ENCODE peak calls at places on chromosomes 6 and 20, in four cellular contexts. I is SW 1271; X is effector memory CD8-positive, alpha-beta T cell; B is cardiac muscle cell. F is an unnamed sample.
A peak's percentile ranks its signal among the peaks of the same experiment; 100 is the strongest.

GRCh38 chr6:47111685-47112084 is 69.6 kb upstream of the ADGRF1 start:
- DNase-seq in I (peak; percentile 61), X (no peak), B (no peak), F (peak; percentile 35)

GRCh38 chr20:37518606-37519507 is 2.2 kb upstream of the NNAT start:
- DNase-seq in B (no peak), X (no peak), I (no peak), F (no peak)

GRCh38 chr6:144036064-144036873 is 28.2 kb upstream of the PLAGL1 start:
- DNase-seq in X (no peak), B (peak; percentile 31), I (no peak), F (peak; percentile 42)

GRCh38 chr6:29702519-29703103 is 20.6 kb upstream of the HLA-F start:
- DNase-seq in B (peak; percentile 23), I (peak; percentile 12), X (peak; percentile 73), F (no peak)

GRCh38 chr6:151239603-151240035 is at the start of gene AKAP12:
- DNase-seq in X (no peak), B (peak; percentile 71), I (no peak), F (peak; percentile 37)

GRCh38 chr20:51930775-51931174 is 128.5 kb upstream of the SALL4 start:
- DNase-seq in B (peak; percentile 90), X (no peak), I (peak; percentile 15), F (peak; percentile 84)

GRCh38 chr20:46300281-46300680 is 8.0 kb downstream of the CDH22 start:
- DNase-seq in B (no peak), I (no peak), X (no peak), F (no peak)

GRCh38 chr20:3405139-3405538 is 2.3 kb downstream of the DNAAF9 start:
- DNase-seq in X (no peak), I (no peak), B (no peak), F (no peak)

GRCh38 chr6:164749126-164749758 is 560.2 kb downstream of the C6orf118 start:
- DNase-seq in B (peak; percentile 55), I (no peak), X (no peak), F (no peak)

GRCh38 chr6:111865049-111865585 is 8.1 kb downstream of the FYN start:
- DNase-seq in I (no peak), B (no peak), X (no peak), F (no peak)

GRCh38 chr20:56345911-56346310 is 12.9 kb upstream of the FAM210B start:
- DNase-seq in I (no peak), X (no peak), B (peak; percentile 37), F (peak; percentile 39)

GRCh38 chr6:28866342-28867077 is 57.3 kb downstream of the TRIM27 start:
- DNase-seq in B (peak; percentile 64), X (peak; percentile 76), I (peak; percentile 78), F (peak; percentile 49)

GRCh38 chr6:121516331-121516730 is 80.9 kb downstream of the GJA1 start:
- DNase-seq in X (no peak), I (no peak), B (no peak), F (peak; percentile 79)

GRCh38 chr6:170135821-170136471 is 154.9 kb downstream of the DLL1 start:
- DNase-seq in B (no peak), I (no peak), X (no peak), F (no peak)

GRCh38 chr20:62618622-62619529 is 23.4 kb upstream of the SLCO4A1 start:
- DNase-seq in X (no peak), B (no peak), I (peak; percentile 46), F (no peak)

GRCh38 chr6:41083072-41083471 is 10.3 kb downstream of the NFYA start:
- DNase-seq in X (no peak), B (no peak), I (no peak), F (no peak)

GRCh38 chr6:128464790-128465189 is 55.6 kb downstream of the PTPRK start:
- DNase-seq in I (no peak), B (peak; percentile 17), X (no peak), F (peak; percentile 11)

GRCh38 chr6:43037197-43037596 is 15.8 kb downstream of the RRP36 start:
- DNase-seq in X (no peak), B (no peak), I (no peak), F (no peak)

GRCh38 chr6:90397929-90398674 is 101.5 kb upstream of the BACH2 start:
- DNase-seq in B (no peak), I (no peak), X (peak; percentile 79), F (peak; percentile 47)

F was measured in amniotic epithelial cell.